ENCODE peak calls at places on chromosomes 5 and 9, in seven cellular contexts. One of them, this sample, is unnamed. For H3K27me3, the result is how much of the 10 kb centered on the place peaks cover.

GRCh38 chr9:134316444-134317160 is 9.7 kb upstream of the RXRA start:
- DNase-seq in hepatocyte: no peak
- DNase-seq in cardiac muscle cell: peak
- DNase-seq in pancreas: no peak
- DNase-seq in PC-9: no peak
- DNase-seq in A673: no peak
- DNase-seq in SJSA1: no peak
- DNase-seq in this sample: no peak

GRCh38 chr9:106307670-106308069 is 555.3 kb upstream of the ZNF462 start:
- DNase-seq in SJSA1: no peak
- DNase-seq in A673: no peak
- DNase-seq in pancreas: no peak
- DNase-seq in hepatocyte: no peak
- DNase-seq in PC-9: no peak
- DNase-seq in cardiac muscle cell: peak
- DNase-seq in this sample: no peak

GRCh38 chr5:171825046-171825445 is 39.4 kb downstream of the SMIM23 start:
- DNase-seq in pancreas: no peak
- DNase-seq in A673: no peak
- DNase-seq in SJSA1: no peak
- DNase-seq in hepatocyte: no peak
- DNase-seq in PC-9: no peak
- DNase-seq in cardiac muscle cell: no peak
- DNase-seq in this sample: no peak

GRCh38 chr5:139998837-139999236 is 44.3 kb downstream of the NRG2 start:
- DNase-seq in cardiac muscle cell: no peak
- DNase-seq in A673: no peak
- DNase-seq in PC-9: no peak
- DNase-seq in pancreas: no peak
- DNase-seq in SJSA1: no peak
- DNase-seq in hepatocyte: no peak
- DNase-seq in this sample: no peak

GRCh38 chr5:73370076-73370475 is 78.5 kb downstream of the FOXD1 start:
- DNase-seq in hepatocyte: no peak
- DNase-seq in SJSA1: no peak
- DNase-seq in pancreas: no peak
- DNase-seq in PC-9: no peak
- DNase-seq in A673: no peak
- DNase-seq in cardiac muscle cell: no peak
- DNase-seq in this sample: no peak

GRCh38 chr9:78407636-78408312 is 110.8 kb downstream of the PSAT1 start:
- DNase-seq in pancreas: no peak
- DNase-seq in cardiac muscle cell: no peak
- DNase-seq in A673: no peak
- DNase-seq in hepatocyte: no peak
- DNase-seq in SJSA1: no peak
- DNase-seq in PC-9: no peak
- DNase-seq in this sample: no peak

GRCh38 chr5:154165886-154166285 is 24.6 kb upstream of the GALNT10 start:
- DNase-seq in cardiac muscle cell: no peak
- DNase-seq in pancreas: no peak
- DNase-seq in hepatocyte: no peak
- DNase-seq in PC-9: no peak
- DNase-seq in A673: no peak
- DNase-seq in SJSA1: no peak
- DNase-seq in this sample: no peak

GRCh38 chr9:34568783-34569182 is 20.7 kb downstream of the CNTFR start:
- DNase-seq in pancreas: no peak
- DNase-seq in cardiac muscle cell: no peak
- DNase-seq in A673: no peak
- DNase-seq in hepatocyte: no peak
- DNase-seq in SJSA1: no peak
- DNase-seq in PC-9: no peak
- DNase-seq in this sample: no peak

GRCh38 chr5:32233696-32234447 is 59.8 kb upstream of the GOLPH3 start:
- DNase-seq in PC-9: no peak
- DNase-seq in A673: no peak
- DNase-seq in pancreas: peak
- DNase-seq in hepatocyte: peak
- DNase-seq in cardiac muscle cell: peak
- DNase-seq in SJSA1: no peak
- DNase-seq in this sample: peak

GRCh38 chr5:147482426-147483196 is 27.3 kb downstream of the DPYSL3 start:
- DNase-seq in pancreas: no peak
- DNase-seq in A673: no peak
- DNase-seq in PC-9: no peak
- DNase-seq in SJSA1: no peak
- DNase-seq in hepatocyte: no peak
- DNase-seq in cardiac muscle cell: peak
- DNase-seq in this sample: no peak

GRCh38 chr5:4083591-4084337 is 488.1 kb downstream of the IRX1 start:
- DNase-seq in hepatocyte: no peak
- DNase-seq in pancreas: no peak
- DNase-seq in cardiac muscle cell: no peak
- DNase-seq in A673: no peak
- DNase-seq in SJSA1: no peak
- DNase-seq in PC-9: no peak
- DNase-seq in this sample: no peak

GRCh38 chr5:82421119-82421518 is 143.0 kb upstream of the RPS23 start:
- DNase-seq in SJSA1: peak
- DNase-seq in PC-9: peak
- DNase-seq in hepatocyte: no peak
- DNase-seq in A673: peak
- DNase-seq in cardiac muscle cell: peak
- DNase-seq in pancreas: no peak
- DNase-seq in this sample: no peak

GRCh38 chr5:24401767-24402166 is 243.0 kb downstream of the CDH10 start:
- DNase-seq in hepatocyte: peak
- DNase-seq in PC-9: no peak
- DNase-seq in SJSA1: no peak
- DNase-seq in A673: peak
- DNase-seq in pancreas: no peak
- DNase-seq in cardiac muscle cell: peak
- DNase-seq in this sample: no peak

GRCh38 chr5:39376293-39376714 is 12.0 kb upstream of the C9 start:
- DNase-seq in hepatocyte: peak
- DNase-seq in A673: peak
- DNase-seq in pancreas: no peak
- DNase-seq in SJSA1: peak
- DNase-seq in PC-9: peak
- DNase-seq in cardiac muscle cell: peak
- DNase-seq in this sample: peak

GRCh38 chr9:121598167-121599000 is 53.0 kb upstream of the DAB2IP start:
- DNase-seq in cardiac muscle cell: peak
- DNase-seq in PC-9: peak
- DNase-seq in hepatocyte: peak
- DNase-seq in pancreas: peak
- DNase-seq in SJSA1: no peak
- DNase-seq in A673: no peak
- DNase-seq in this sample: peak

GRCh38 chr9:16143947-16144890 is 591.4 kb downstream of the CCDC171 start:
- DNase-seq in hepatocyte: no peak
- DNase-seq in cardiac muscle cell: no peak
- DNase-seq in A673: no peak
- DNase-seq in PC-9: no peak
- DNase-seq in SJSA1: peak
- DNase-seq in pancreas: no peak
- DNase-seq in this sample: no peak

GRCh38 chr5:30698217-30698616 is 495.3 kb upstream of the CDH6 start:
- DNase-seq in cardiac muscle cell: no peak
- DNase-seq in PC-9: no peak
- DNase-seq in SJSA1: no peak
- DNase-seq in pancreas: no peak
- DNase-seq in hepatocyte: no peak
- DNase-seq in A673: no peak
- DNase-seq in this sample: no peak

GRCh38 chr9:7788772-7789171 is 10.8 kb downstream of the DMAC1 start:
- DNase-seq in pancreas: no peak
- DNase-seq in hepatocyte: no peak
- DNase-seq in A673: no peak
- DNase-seq in PC-9: no peak
- DNase-seq in SJSA1: no peak
- DNase-seq in cardiac muscle cell: no peak
- DNase-seq in this sample: no peak

GRCh38 chr9:109349431-109349846 is 28.6 kb upstream of the EPB41L4B start:
- DNase-seq in A673: no peak
- DNase-seq in pancreas: peak
- DNase-seq in PC-9: peak
- DNase-seq in hepatocyte: peak
- DNase-seq in SJSA1: peak
- DNase-seq in cardiac muscle cell: peak
- DNase-seq in this sample: no peak

GRCh38 chr5:7849531-7850240 is 1.2 kb downstream of the CFAP90 start:
- DNase-seq in PC-9: no peak
- DNase-seq in pancreas: no peak
- DNase-seq in A673: peak
- DNase-seq in SJSA1: no peak
- DNase-seq in cardiac muscle cell: peak
- DNase-seq in hepatocyte: peak
- DNase-seq in this sample: no peak

GRCh38 chr9:115391166-115391825 is 273.3 kb upstream of the TNC start:
- DNase-seq in A673: peak
- DNase-seq in hepatocyte: no peak
- DNase-seq in SJSA1: no peak
- DNase-seq in PC-9: no peak
- DNase-seq in cardiac muscle cell: no peak
- DNase-seq in pancreas: no peak
- DNase-seq in this sample: no peak

GRCh38 chr9:28774433-28775029 is 1201.2 kb upstream of the C9orf72 start:
- DNase-seq in A673: peak
- DNase-seq in SJSA1: no peak
- DNase-seq in cardiac muscle cell: peak
- DNase-seq in hepatocyte: peak
- DNase-seq in pancreas: no peak
- DNase-seq in PC-9: no peak
- DNase-seq in this sample: no peak

GRCh38 chr9:97668485-97668884 is 28.7 kb downstream of the XPA start:
- DNase-seq in cardiac muscle cell: no peak
- DNase-seq in SJSA1: no peak
- DNase-seq in hepatocyte: no peak
- DNase-seq in PC-9: no peak
- DNase-seq in pancreas: no peak
- DNase-seq in A673: no peak
- DNase-seq in this sample: no peak

GRCh38 chr9:133929599-133929998 is 62.5 kb downstream of the VAV2 start:
- DNase-seq in cardiac muscle cell: no peak
- DNase-seq in A673: no peak
- DNase-seq in pancreas: no peak
- DNase-seq in hepatocyte: no peak
- DNase-seq in SJSA1: no peak
- DNase-seq in PC-9: no peak
- DNase-seq in this sample: no peak

GRCh38 chr9:127194881-127195713 is 69.5 kb upstream of the GARNL3 start:
- DNase-seq in SJSA1: no peak
- DNase-seq in A673: no peak
- DNase-seq in PC-9: peak
- DNase-seq in hepatocyte: peak
- DNase-seq in pancreas: no peak
- DNase-seq in cardiac muscle cell: no peak
- DNase-seq in this sample: no peak

GRCh38 chr9:81849631-81850259 is 78.5 kb upstream of the SPATA31D4 start:
- DNase-seq in SJSA1: no peak
- DNase-seq in pancreas: no peak
- DNase-seq in hepatocyte: peak
- DNase-seq in PC-9: peak
- DNase-seq in A673: no peak
- DNase-seq in cardiac muscle cell: no peak
- DNase-seq in this sample: no peak

GRCh38 chr9:37969130-37969529 is 65.2 kb upstream of the SLC25A51 start:
- DNase-seq in SJSA1: no peak
- DNase-seq in cardiac muscle cell: peak
- DNase-seq in hepatocyte: peak
- DNase-seq in A673: no peak
- DNase-seq in PC-9: no peak
- DNase-seq in pancreas: peak
- DNase-seq in this sample: no peak

GRCh38 chr9:116951588-116952433 is 264.7 kb downstream of the TRIM32 start:
- DNase-seq in cardiac muscle cell: no peak
- DNase-seq in PC-9: no peak
- DNase-seq in A673: no peak
- DNase-seq in pancreas: no peak
- DNase-seq in hepatocyte: no peak
- DNase-seq in SJSA1: peak
- DNase-seq in this sample: no peak

GRCh38 chr9:108258640-108259039 is 597.1 kb downstream of the ACTL7B start:
- DNase-seq in cardiac muscle cell: no peak
- DNase-seq in PC-9: no peak
- DNase-seq in hepatocyte: no peak
- DNase-seq in pancreas: no peak
- DNase-seq in SJSA1: no peak
- DNase-seq in A673: no peak
- DNase-seq in this sample: no peak

GRCh38 chr5:496028-496427 is 28.2 kb downstream of the SLC9A3 start:
- DNase-seq in SJSA1: no peak
- DNase-seq in cardiac muscle cell: no peak
- DNase-seq in PC-9: no peak
- DNase-seq in hepatocyte: no peak
- DNase-seq in pancreas: no peak
- DNase-seq in A673: no peak
- DNase-seq in this sample: no peak
- H3K27me3 ChIP-seq in SJSA1: half or more
- H3K27me3 ChIP-seq in cardiac muscle cell: half or more
- H3K27me3 ChIP-seq in PC-9: half or more
- H3K27me3 ChIP-seq in hepatocyte: half or more
- H3K27me3 ChIP-seq in pancreas: under half
- H3K27me3 ChIP-seq in A673: under half
- H3K27me3 ChIP-seq in this sample: under half

DNA sequence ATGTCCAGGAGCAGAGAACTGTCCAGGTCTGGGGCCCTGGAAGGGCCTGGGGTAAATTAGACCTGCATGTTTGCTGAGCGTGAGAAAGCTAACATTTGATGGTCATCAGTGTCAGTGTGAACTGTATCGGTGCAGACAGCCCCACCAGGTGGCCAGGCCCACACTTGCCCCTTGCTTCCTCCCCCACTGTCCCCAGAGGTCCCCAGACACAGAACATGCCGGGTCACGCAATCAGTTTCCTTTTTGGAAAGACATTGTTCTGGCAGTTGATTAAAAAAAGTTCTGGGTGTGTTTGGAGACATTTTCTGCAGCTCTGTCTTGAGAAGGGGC is 1.5 kb downstream of the NKD2 start:
- DNase-seq in SJSA1: no peak
- DNase-seq in hepatocyte: no peak
- DNase-seq in A673: no peak
- DNase-seq in PC-9: peak
- DNase-seq in pancreas: no peak
- DNase-seq in cardiac muscle cell: no peak
- DNase-seq in this sample: no peak
- H3K4me3 ChIP-seq in SJSA1: no peak
- H3K4me3 ChIP-seq in hepatocyte: no peak
- H3K4me3 ChIP-seq in A673: peak
- H3K4me3 ChIP-seq in PC-9: no peak
- H3K4me3 ChIP-seq in pancreas: no peak
- H3K4me3 ChIP-seq in cardiac muscle cell: no peak
- H3K4me3 ChIP-seq in this sample: peak

GRCh38 chr5:98563885-98564653 is 209.4 kb upstream of the RGMB start:
- DNase-seq in PC-9: no peak
- DNase-seq in A673: no peak
- DNase-seq in pancreas: no peak
- DNase-seq in SJSA1: no peak
- DNase-seq in cardiac muscle cell: no peak
- DNase-seq in hepatocyte: no peak
- DNase-seq in this sample: no peak
- H3K27me3 ChIP-seq in PC-9: under half
- H3K27me3 ChIP-seq in A673: under half
- H3K27me3 ChIP-seq in pancreas: under half
- H3K27me3 ChIP-seq in SJSA1: under half
- H3K27me3 ChIP-seq in cardiac muscle cell: under half
- H3K27me3 ChIP-seq in hepatocyte: under half
- H3K27me3 ChIP-seq in this sample: under half

GRCh38 chr9:91948423-91949292 is 1.4 kb downstream of the ROR2 start:
- DNase-seq in SJSA1: peak
- DNase-seq in PC-9: no peak
- DNase-seq in A673: peak
- DNase-seq in hepatocyte: peak
- DNase-seq in cardiac muscle cell: peak
- DNase-seq in pancreas: peak
- DNase-seq in this sample: peak
- H3K4me3 ChIP-seq in SJSA1: peak
- H3K4me3 ChIP-seq in PC-9: no peak
- H3K4me3 ChIP-seq in A673: peak
- H3K4me3 ChIP-seq in hepatocyte: peak
- H3K4me3 ChIP-seq in cardiac muscle cell: peak
- H3K4me3 ChIP-seq in pancreas: peak
- H3K4me3 ChIP-seq in this sample: peak

This sample was measured in lung.